ENCODE peak calls at places on chromosome X, in six cellular contexts. N is heart right ventricle; U is adipocyte; W is AG04450; G is cardiac muscle cell; E is CD8-positive, alpha-beta memory T cell. O is an unnamed sample.

GRCh38 chrX:38232287-38232686 is 11.6 kb upstream of the SRPX start:
- DNase-seq in E (no peak), U (peak; percentile 14), G (no peak), W (no peak), N (no peak), O (no peak)

GRCh38 chrX:72079607-72080006 is 52.1 kb downstream of the RTL5 start:
- DNase-seq in W (no peak), U (no peak), E (no peak), G (no peak), N (peak; percentile 62), O (peak; percentile 75)

GRCh38 chrX:119688856-119689455 is 4.0 kb downstream of the SEPTIN6 start:
- DNase-seq in E (peak; percentile 67), W (no peak), U (no peak), N (no peak), G (no peak), O (no peak)

GRCh38 chrX:99654188-99654587 is 755.9 kb downstream of the PCDH19 start:
- DNase-seq in W (no peak), N (no peak), U (no peak), G (no peak), E (no peak), O (no peak)

GRCh38 chrX:109842611-109843010 is 109.6 kb upstream of the ACSL4 start:
- DNase-seq in U (no peak), E (no peak), W (no peak), N (no peak), G (no peak), O (no peak)

GRCh38 chrX:80808160-80808735 is 1.4 kb downstream of the BRWD3 start:
- DNase-seq in N (peak; percentile 79), G (peak; percentile 68), E (peak; percentile 85), U (peak; percentile 81), W (peak; percentile 16), O (peak; percentile 85)

GRCh38 chrX:54529166-54529558 is 857 bp upstream of the GNL3L start:
- DNase-seq in G (no peak), E (no peak), U (no peak), N (no peak), W (no peak), O (no peak)

GRCh38 chrX:119622356-119623232 is 16.4 kb upstream of the NKRF start:
- DNase-seq in U (peak; percentile 31), E (no peak), W (no peak), N (peak; percentile 55), G (no peak), O (peak; percentile 41)

GRCh38 chrX:1813809-1814208 is 198.9 kb downstream of the ASMT start:
- DNase-seq in G (no peak), N (no peak), U (no peak), W (no peak), E (no peak), O (no peak)

GRCh38 chrX:153649178-153649914 is 2.3 kb downstream of the DUSP9 start:
- DNase-seq in W (no peak), G (peak; percentile 48), U (no peak), E (no peak), N (peak; percentile 17), O (peak; percentile 62)

GRCh38 chrX:76893930-76894329 is 466.4 kb downstream of the MAGEE1 start:
- DNase-seq in G (no peak), N (no peak), W (no peak), E (no peak), U (no peak), O (no peak)

GRCh38 chrX:17527135-17527701 is 152.2 kb downstream of the NHS start:
- DNase-seq in E (no peak), G (no peak), W (no peak), U (no peak), N (peak; percentile 44), O (peak; percentile 44)
- H3K4me3 ChIP-seq in E (no peak overlapping the region), G (no peak overlapping the region), W (no peak overlapping the region), U (no peak overlapping the region), N (no peak overlapping the region), O (no peak overlapping the region)

GRCh38 chrX:131845201-131845600 is 177.9 kb upstream of the STK26 start:
- DNase-seq in G (no peak), N (no peak), U (no peak), W (no peak), E (no peak), O (no peak)

GRCh38 chrX:131840799-131841495 is 182.2 kb upstream of the STK26 start:
- DNase-seq in U (no peak), W (no peak), E (no peak), N (no peak), G (no peak), O (no peak)

GRCh38 chrX:131841496-131842410 is 181.3 kb upstream of the STK26 start:
- DNase-seq in E (peak; percentile 45), N (peak; percentile 11), U (peak; percentile 77), G (peak; percentile 75), W (no peak), O (peak; percentile 40)

GRCh38 chrX:131843996-131844395 is 179.1 kb upstream of the STK26 start:
- DNase-seq in W (no peak), N (no peak), E (no peak), G (no peak), U (no peak), O (no peak)

DNA sequence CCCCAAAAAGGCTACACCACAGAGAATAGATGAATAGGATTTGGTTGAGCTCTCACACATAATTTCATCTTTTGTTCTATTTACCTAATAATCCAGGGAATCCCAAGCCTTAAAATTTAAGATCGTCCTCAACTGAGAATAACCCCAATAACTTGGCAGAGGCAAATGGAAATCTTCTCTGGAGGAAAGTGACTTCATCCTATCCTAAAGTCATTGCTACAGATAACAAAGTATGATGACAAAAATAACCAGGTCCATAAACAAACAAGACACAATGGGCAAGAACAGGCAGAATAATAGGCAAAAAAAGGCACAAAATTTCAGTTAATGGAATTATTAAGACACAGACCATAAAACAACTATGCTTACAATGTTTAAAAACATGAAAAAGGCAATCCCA is 177.3 kb upstream of the STK26 start:
- DNase-seq in G (no peak), U (no peak), E (no peak), N (no peak), W (no peak), O (no peak)
- H3K4me3 ChIP-seq in G (no peak overlapping the region), U (no peak overlapping the region), E (no peak overlapping the region), N (no peak overlapping the region), W (no peak overlapping the region), O (no peak overlapping the region)

GRCh38 chrX:66017659-66018170 is 22.2 kb downstream of the VSIG4 start:
- DNase-seq in G (no peak), U (no peak), W (no peak), N (no peak), E (no peak), O (no peak)
- H3K4me3 ChIP-seq in G (no peak overlapping the region), U (no peak overlapping the region), W (no peak overlapping the region), N (no peak overlapping the region), E (peak overlapping the region; percentile 19), O (no peak overlapping the region)

DNA sequence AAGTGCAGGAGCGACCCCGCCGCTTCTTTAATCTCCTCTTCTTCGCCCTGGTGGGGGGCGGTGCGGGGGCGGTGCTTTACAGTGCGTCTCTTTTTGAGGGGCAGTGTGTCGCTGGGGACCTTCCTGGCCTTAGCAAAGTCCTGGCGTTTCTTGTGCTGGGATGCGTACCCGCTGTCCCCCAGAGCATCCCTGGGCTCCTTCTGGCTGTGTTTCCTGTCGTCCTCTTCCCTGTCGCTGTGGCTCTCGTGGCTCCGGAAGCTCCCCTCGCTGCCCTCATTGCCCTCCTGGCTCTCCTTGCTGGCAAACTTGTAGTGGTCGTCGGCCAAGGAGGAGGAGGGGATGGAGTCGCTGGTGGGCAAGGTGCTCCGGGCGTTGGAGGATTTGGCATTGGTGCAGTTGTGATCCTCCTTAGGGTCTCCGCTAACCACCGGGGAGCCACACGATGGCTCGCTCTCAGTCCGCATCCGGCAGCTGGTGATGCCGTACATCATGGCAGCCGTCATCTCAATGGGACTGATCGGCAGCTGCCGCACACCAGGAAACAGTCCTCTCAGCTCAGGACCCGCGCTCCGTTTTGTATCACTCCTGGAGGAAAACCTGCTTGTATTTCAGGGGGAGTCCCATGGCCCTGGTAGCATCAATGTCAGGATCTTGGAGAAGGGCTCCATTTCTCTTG is 30.4 kb upstream of the TMSB15A start:
- DNase-seq in G (no peak), E (no peak), N (no peak), U (no peak), W (no peak), O (no peak)
- H3K4me3 ChIP-seq in G (no peak overlapping the region), E (no peak overlapping the region), N (no peak overlapping the region), U (peak overlapping the region; percentile 73), W (peak overlapping the region; percentile 48), O (no peak overlapping the region)

GRCh38 chrX:69543572-69543971 is 39.4 kb downstream of the NALF2 start:
- DNase-seq in G (no peak), W (no peak), E (no peak), N (no peak), U (no peak), O (peak; percentile 3)

GRCh38 chrX:69539437-69539836 is 35.3 kb downstream of the NALF2 start:
- DNase-seq in G (no peak), W (no peak), E (no peak), U (no peak), N (no peak), O (no peak)

GRCh38 chrX:69541959-69542358 is 37.8 kb downstream of the NALF2 start:
- DNase-seq in G (no peak), E (no peak), N (no peak), U (no peak), W (no peak), O (no peak)

GRCh38 chrX:69535661-69536060 is 31.5 kb downstream of the NALF2 start:
- DNase-seq in N (no peak), U (no peak), W (no peak), E (no peak), G (no peak), O (no peak)

GRCh38 chrX:69538321-69538876 is 34.3 kb downstream of the NALF2 start:
- DNase-seq in U (peak; percentile 77), W (peak; percentile 4), N (peak; percentile 70), E (peak; percentile 64), G (peak; percentile 77), O (peak; percentile 80)
- H3K4me3 ChIP-seq in U (peak overlapping the region; percentile 73), W (peak overlapping the region; percentile 37), N (peak overlapping the region; percentile 34), E (no peak overlapping the region), G (peak overlapping the region; percentile 15), O (peak overlapping the region; percentile 33)

DNA sequence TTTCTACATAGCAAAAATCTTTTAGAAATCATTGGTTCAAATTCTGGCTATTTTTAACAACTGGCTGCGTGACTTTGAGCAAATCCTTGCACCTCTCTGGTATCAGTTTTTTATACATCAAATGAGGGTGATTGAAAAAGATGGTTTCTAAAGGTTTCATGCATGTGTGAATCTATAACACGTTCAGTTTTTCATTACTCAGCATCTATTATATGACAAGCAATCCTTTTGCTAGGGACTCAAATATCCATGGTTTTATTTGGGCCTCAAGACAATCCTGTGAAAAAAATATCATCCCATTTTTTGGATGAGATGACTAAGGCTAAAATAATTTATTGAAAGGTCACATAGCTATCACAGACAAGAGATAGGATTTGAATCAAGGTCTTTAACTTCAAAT is 884 bp downstream of the HEPH start:
- DNase-seq in U (no peak), W (no peak), N (no peak), E (no peak), G (no peak), O (no peak)
- H3K4me3 ChIP-seq in U (peak overlapping the region; percentile 74), W (peak overlapping the region; percentile 63), N (peak overlapping the region; percentile 4), E (no peak overlapping the region), G (peak overlapping the region; percentile 57), O (peak overlapping the region; percentile 87)